ENCODE peak calls at places on chromosomes 12 and 14, in nine cellular contexts. D, O, J, E, M, Y, T, N and K are unnamed samples.

GRCh38 chr12:89087149-89087834 is 265.0 kb downstream of the DUSP6 start:
- DNase-seq in D (no peak), T (no peak), Y (no peak), N (no peak), E (peak), M (no peak), O (no peak), J (no peak), K (peak)

GRCh38 chr12:122052285-122052684 is 26.3 kb upstream of the MLXIP start:
- DNase-seq in T (no peak), J (peak), E (no peak), D (no peak), Y (no peak), N (no peak), O (no peak), M (no peak), K (no peak)

GRCh38 chr12:131471271-131471905 is 239.5 kb upstream of the SFSWAP start:
- DNase-seq in Y (no peak), O (no peak), J (no peak), M (no peak), T (no peak), D (no peak), N (no peak), E (peak), K (no peak)

GRCh38 chr14:30655658-30656057 is 33.5 kb downstream of the SCFD1 start:
- DNase-seq in M (no peak), Y (no peak), E (no peak), J (no peak), O (no peak), N (no peak), T (no peak), D (no peak), K (no peak)

GRCh38 chr14:39469094-39469710 is 37.0 kb upstream of the FBXO33 start:
- DNase-seq in O (no peak), N (no peak), D (no peak), E (peak), Y (peak), J (peak), M (peak), T (peak), K (peak)

GRCh38 chr12:118187746-118188390 is 51.9 kb downstream of the PEBP1 start:
- DNase-seq in O (no peak), J (peak), M (no peak), N (no peak), T (peak), Y (no peak), E (no peak), D (no peak), K (no peak)

GRCh38 chr14:38755036-38755435 is 348.0 kb downstream of the SEC23A start:
- DNase-seq in E (no peak), Y (no peak), O (no peak), D (no peak), M (no peak), J (no peak), T (no peak), N (peak), K (no peak)

GRCh38 chr12:26338574-26339572 is 143.5 kb downstream of the SSPN start:
- DNase-seq in N (no peak), Y (peak), O (no peak), E (no peak), M (no peak), T (peak), J (peak), D (no peak), K (no peak)

GRCh38 chr14:69828372-69828771 is 31.3 kb upstream of the SLC10A1 start:
- DNase-seq in E (no peak), M (no peak), N (no peak), J (no peak), O (no peak), T (no peak), D (no peak), Y (peak), K (no peak)

GRCh38 chr14:55398679-55399078 is 13.0 kb downstream of the ATG14 start:
- DNase-seq in Y (no peak), T (peak), M (no peak), D (no peak), E (no peak), N (no peak), O (peak), J (peak), K (no peak)

GRCh38 chr12:49924847-49925246 is 21.1 kb upstream of the FAIM2 start:
- DNase-seq in E (no peak), J (no peak), M (no peak), O (no peak), T (no peak), N (no peak), D (no peak), Y (no peak), K (no peak)

GRCh38 chr12:48105321-48105866 is 485 bp downstream of the SENP1 start:
- DNase-seq in N (no peak), Y (no peak), J (peak), T (peak), M (peak), O (no peak), D (peak), E (no peak), K (peak)

GRCh38 chr12:56581418-56582145 is 48.5 kb downstream of the BAZ2A start:
- DNase-seq in Y (no peak), M (no peak), E (no peak), J (no peak), O (no peak), D (peak), N (no peak), T (peak), K (no peak)

GRCh38 chr12:94169495-94169894 is 21.1 kb downstream of the PLXNC1 start:
- DNase-seq in O (no peak), J (no peak), N (no peak), E (no peak), D (no peak), Y (no peak), T (no peak), M (no peak), K (no peak)

GRCh38 chr12:49342914-49343731 is 3.6 kb upstream of the DNAJC22 start:
- DNase-seq in J (no peak), D (no peak), M (peak), T (no peak), O (no peak), N (no peak), E (peak), Y (no peak), K (peak)

GRCh38 chr14:48788771-48789170 is 797.4 kb downstream of the RPS29 start:
- DNase-seq in Y (no peak), N (no peak), D (no peak), O (no peak), J (no peak), E (peak), M (no peak), T (no peak), K (no peak)

GRCh38 chr14:69574266-69574953 is at the start of gene CCDC177:
- DNase-seq in N (no peak), Y (peak), D (peak), O (no peak), J (peak), E (peak), M (peak), T (peak), K (peak)

GRCh38 chr14:77189479-77189878 is 7.9 kb downstream of the TMEM63C start:
- DNase-seq in N (no peak), Y (no peak), M (no peak), E (no peak), T (no peak), J (no peak), D (no peak), O (no peak), K (peak)

GRCh38 chr12:11765817-11766794 is 116.6 kb downstream of the ETV6 start:
- DNase-seq in J (peak), M (no peak), N (no peak), E (peak), D (peak), Y (peak), T (peak), O (peak), K (no peak)

GRCh38 chr14:97266653-97267052 is 469.5 kb downstream of the VRK1 start:
- DNase-seq in Y (no peak), J (no peak), M (no peak), E (no peak), D (no peak), N (peak), T (no peak), O (no peak), K (peak)

GRCh38 chr12:78891646-78892353 is 27.2 kb downstream of the SYT1 start:
- DNase-seq in M (no peak), Y (no peak), O (no peak), E (no peak), J (no peak), D (no peak), N (no peak), T (no peak), K (peak)

GRCh38 chr12:128059621-128060370 is 207.2 kb upstream of the TMEM132C start:
- DNase-seq in J (no peak), E (no peak), T (no peak), N (no peak), D (no peak), Y (no peak), M (no peak), O (no peak), K (no peak)

GRCh38 chr14:22039938-22040780 is 366.5 kb upstream of the OR4E1 start:
- DNase-seq in Y (peak), O (no peak), J (no peak), E (no peak), T (peak), D (peak), M (no peak), N (no peak), K (peak)

GRCh38 chr12:110320548-110320947 is 39.5 kb downstream of the ATP2A2 start:
- DNase-seq in T (no peak), E (no peak), D (no peak), Y (no peak), O (no peak), N (no peak), M (no peak), J (no peak), K (no peak)

GRCh38 chr14:78902010-78902623 is 731.9 kb downstream of the NRXN3 start:
- DNase-seq in O (no peak), N (peak), E (peak), M (peak), D (no peak), J (peak), T (peak), Y (peak), K (peak)

GRCh38 chr12:52984136-52984535 is 22.1 kb upstream of the EIF4B start:
- DNase-seq in J (no peak), M (no peak), T (no peak), D (no peak), E (no peak), N (no peak), O (no peak), Y (no peak), K (peak)

GRCh38 chr12:2450553-2450952 is 344.2 kb upstream of the FKBP4 start:
- DNase-seq in J (no peak), T (no peak), Y (no peak), E (no peak), O (no peak), D (no peak), N (no peak), M (no peak), K (no peak)

GRCh38 chr12:130351331-130351730 is 13.6 kb downstream of the PIWIL1 start:
- DNase-seq in J (no peak), N (no peak), E (no peak), D (no peak), M (no peak), Y (no peak), O (no peak), T (no peak), K (no peak)

GRCh38 chr12:62210422-62210821 is 49.8 kb upstream of the USP15 start:
- DNase-seq in M (no peak), T (peak), E (peak), D (no peak), Y (peak), O (no peak), N (no peak), J (peak), K (peak)

GRCh38 chr12:113724703-113725556 is 241.2 kb downstream of the RBM19 start:
- DNase-seq in N (no peak), Y (peak), D (no peak), M (peak), O (no peak), E (no peak), T (no peak), J (no peak), K (peak)

GRCh38 chr12:125289965-125290364 is 224.7 kb downstream of the AACS start:
- DNase-seq in D (no peak), E (no peak), J (no peak), M (no peak), Y (peak), T (no peak), O (no peak), N (no peak), K (no peak)

GRCh38 chr14:77005559-77005958 is 22.9 kb downstream of the IRF2BPL start:
- DNase-seq in J (no peak), M (no peak), O (no peak), Y (no peak), N (no peak), T (no peak), E (no peak), D (no peak), K (no peak)

GRCh38 chr12:130761537-130762318 is 45.6 kb upstream of the RIMBP2 start:
- DNase-seq in O (no peak), M (peak), J (peak), T (peak), N (no peak), E (peak), Y (peak), D (peak), K (peak)

GRCh38 chr12:48489012-48489411 is 6.7 kb downstream of the C12orf54 start:
- DNase-seq in T (peak), Y (no peak), J (no peak), E (no peak), M (no peak), O (no peak), N (no peak), D (no peak), K (no peak)

GRCh38 chr12:63319386-63319785 is 168.4 kb upstream of the AVPR1A start:
- DNase-seq in O (no peak), E (no peak), Y (peak), D (no peak), J (no peak), M (no peak), N (no peak), T (no peak), K (peak)

GRCh38 chr12:31756977-31757420 is 28.2 kb upstream of the AMN1 start:
- DNase-seq in Y (no peak), D (no peak), N (no peak), M (no peak), O (no peak), J (peak), E (no peak), T (no peak), K (peak)